ENCODE peak calls at places on chromosomes 5 and 9, in four cellular contexts. V is naive thymus-derived CD4-positive, alpha-beta T cell; A is aorta; P is ovary. U is an unnamed sample.

GRCh38 chr5:169744336-169744735 is 107.3 kb downstream of the DOCK2 start:
- DNase-seq in V (no peak), A (no peak), P (peak), U (no peak)

GRCh38 chr9:96241391-96241809 is 60.6 kb downstream of the HSD17B3 start:
- DNase-seq in V (no peak), A (no peak), P (no peak), U (no peak)

GRCh38 chr5:72478684-72479083 is 28.5 kb downstream of the ZNF366 start:
- DNase-seq in V (no peak), A (no peak), P (no peak), U (no peak)

GRCh38 chr9:134689320-134690181 is 47.9 kb downstream of the COL5A1 start:
- DNase-seq in V (no peak), A (peak), P (peak), U (peak)

GRCh38 chr5:161115941-161116340 is 263.9 kb upstream of the ATP10B start:
- DNase-seq in V (no peak), A (no peak), P (no peak), U (no peak)

GRCh38 chr9:125447202-125447802 is 185.7 kb downstream of the GAPVD1 start:
- DNase-seq in V (no peak), A (no peak), P (no peak), U (no peak)

GRCh38 chr9:134732392-134733110 is 90.9 kb downstream of the COL5A1 start:
- DNase-seq in V (no peak), A (no peak), P (peak), U (no peak)

GRCh38 chr9:89144242-89144641 is 34.4 kb downstream of the SHC3 start:
- DNase-seq in V (no peak), A (no peak), P (no peak), U (no peak)

GRCh38 chr9:136624184-136624951 is 38.3 kb upstream of the EGFL7 start:
- DNase-seq in V (no peak), A (no peak), P (no peak), U (no peak)

GRCh38 chr5:151483647-151484046 is 36.2 kb downstream of the SLC36A1 start:
- DNase-seq in V (no peak), A (no peak), P (no peak), U (no peak)
- H3K27ac ChIP-seq in V (no peak), A (no peak), P (no peak), U (no peak)

DNA sequence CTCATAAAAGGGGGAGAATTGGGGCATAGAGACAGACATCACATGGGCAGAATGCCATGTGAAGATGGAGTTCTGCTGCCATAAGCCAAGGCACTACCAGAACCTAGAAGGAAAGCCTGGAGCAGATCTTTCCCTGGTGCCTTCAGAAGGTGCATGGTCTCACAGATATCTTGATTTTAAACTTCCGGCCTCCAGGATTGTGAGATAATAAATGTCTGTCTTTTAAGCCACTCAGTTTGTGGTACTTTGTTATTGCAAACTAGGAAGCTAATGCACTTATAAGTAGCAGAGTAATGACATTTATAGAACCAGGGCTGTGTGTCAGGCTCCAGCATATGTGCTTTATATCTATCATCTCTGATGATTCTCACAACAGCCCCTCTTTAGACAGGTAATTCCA is 130.4 kb downstream of the ASTN2 start:
- DNase-seq in V (no peak), A (no peak), P (no peak), U (no peak)
- H3K27ac ChIP-seq in V (no peak), A (no peak), P (no peak), U (no peak)

DNA sequence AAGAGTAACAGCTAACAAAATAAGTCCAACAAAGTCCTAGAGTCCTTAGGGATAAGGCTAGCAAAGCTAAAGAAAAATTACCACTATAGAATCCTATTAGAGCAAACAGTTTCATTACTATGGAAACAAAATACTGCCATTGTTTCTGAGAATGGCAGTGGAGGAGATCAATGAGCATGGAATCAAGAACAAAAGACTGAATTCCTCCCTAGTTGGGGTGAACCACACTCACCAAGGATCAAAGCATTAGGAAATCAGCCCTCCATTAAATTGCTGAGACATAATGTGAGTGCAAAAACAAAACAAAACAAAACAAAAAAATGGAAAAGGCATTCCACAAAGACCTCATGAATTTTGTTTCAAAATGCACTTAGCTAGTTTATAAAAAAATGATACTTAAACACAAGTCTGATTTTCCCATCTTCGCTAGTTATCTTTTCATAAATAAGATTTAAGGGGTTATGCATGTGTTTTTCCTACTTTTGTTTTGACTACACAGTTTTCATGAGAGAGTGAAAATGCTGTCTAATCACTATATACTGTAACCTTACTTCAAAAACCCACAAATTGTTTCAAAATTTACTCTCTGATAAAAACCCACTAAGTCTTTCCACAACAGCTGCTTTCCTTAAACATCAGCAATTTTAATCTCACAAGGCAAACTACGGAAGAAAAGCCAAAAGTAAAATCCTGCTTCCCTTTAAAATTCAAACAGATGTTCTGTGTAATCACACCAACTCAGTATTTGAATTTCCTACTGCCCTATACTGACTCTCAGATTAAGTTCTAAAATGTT is 9.7 kb downstream of the SERINC5 start:
- DNase-seq in V (no peak), A (no peak), P (no peak), U (no peak)
- H3K27ac ChIP-seq in V (peak), A (no peak), P (no peak), U (peak)

GRCh38 chr9:15306757-15307522 is at the start of gene TTC39B:
- DNase-seq in V (peak), A (peak), P (peak), U (peak)
- H3K27ac ChIP-seq in V (peak), A (peak), P (peak), U (peak)

GRCh38 chr5:147306351-147306750 is 71.5 kb downstream of the STK32A start:
- DNase-seq in V (no peak), A (no peak), P (no peak), U (no peak)
- H3K27ac ChIP-seq in V (no peak), A (no peak), P (no peak), U (no peak)

DNA sequence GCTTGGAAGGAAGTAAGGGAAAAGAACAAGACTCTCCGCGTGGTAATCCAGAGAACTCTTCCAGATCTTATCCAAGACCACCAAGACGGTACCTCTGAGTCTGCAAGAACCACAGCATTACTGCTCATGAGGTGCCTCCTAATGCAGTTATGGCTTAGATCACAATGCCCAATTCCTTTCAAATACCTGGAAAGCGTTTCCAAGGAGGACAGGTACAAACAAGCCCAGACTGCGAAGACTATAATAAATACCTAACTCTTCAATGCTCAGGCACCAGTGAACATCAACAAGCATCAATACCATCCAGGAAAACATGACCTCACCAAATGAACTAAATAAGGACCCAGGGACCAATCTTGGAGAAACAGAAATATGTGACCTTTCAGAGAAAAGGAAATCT is 325.5 kb downstream of the CWC27 start:
- DNase-seq in V (no peak), A (no peak), P (no peak), U (no peak)
- H3K27ac ChIP-seq in V (no peak), A (no peak), P (no peak), U (no peak)